ENCODE peak calls at places on chromosomes 4 and X, in ten cellular contexts. One of them, this sample, is unnamed.

GRCh38 chr4:159655547-159655946 is 552.7 kb downstream of the RAPGEF2 start:
- DNase-seq in AG04450: no peak
- DNase-seq in astrocyte of the spinal cord: peak; percentile 95
- DNase-seq in left ventricle myocardium inferior: no peak
- DNase-seq in WERI-Rb-1: no peak
- DNase-seq in pancreas: no peak
- DNase-seq in GM12865: no peak
- DNase-seq in uterus: no peak
- DNase-seq in mammary epithelial cell: peak; percentile 95
- DNase-seq in ovary: no peak
- DNase-seq in this sample: peak; percentile 0

GRCh38 chrX:53280316-53280702 is 1.1 kb downstream of the IQSEC2 start:
- DNase-seq in pancreas: no peak
- DNase-seq in AG04450: no peak
- DNase-seq in WERI-Rb-1: no peak
- DNase-seq in ovary: no peak
- DNase-seq in left ventricle myocardium inferior: no peak
- DNase-seq in GM12865: no peak
- DNase-seq in uterus: no peak
- DNase-seq in astrocyte of the spinal cord: no peak
- DNase-seq in mammary epithelial cell: no peak
- DNase-seq in this sample: no peak

GRCh38 chr4:139710073-139710472 is 44.5 kb downstream of the MGST2 start:
- DNase-seq in ovary: no peak
- DNase-seq in WERI-Rb-1: no peak
- DNase-seq in astrocyte of the spinal cord: no peak
- DNase-seq in uterus: no peak
- DNase-seq in AG04450: no peak
- DNase-seq in GM12865: no peak
- DNase-seq in mammary epithelial cell: no peak
- DNase-seq in pancreas: no peak
- DNase-seq in left ventricle myocardium inferior: no peak
- DNase-seq in this sample: no peak

GRCh38 chr4:3786196-3786869 is 20.1 kb downstream of the ADRA2C start:
- DNase-seq in astrocyte of the spinal cord: no peak
- DNase-seq in GM12865: no peak
- DNase-seq in left ventricle myocardium inferior: no peak
- DNase-seq in uterus: no peak
- DNase-seq in pancreas: peak; percentile 73
- DNase-seq in mammary epithelial cell: no peak
- DNase-seq in WERI-Rb-1: no peak
- DNase-seq in AG04450: no peak
- DNase-seq in ovary: no peak
- DNase-seq in this sample: no peak

GRCh38 chr4:165381821-165382373 is 3.1 kb downstream of the CPE start:
- DNase-seq in AG04450: no peak
- DNase-seq in uterus: no peak
- DNase-seq in left ventricle myocardium inferior: no peak
- DNase-seq in GM12865: no peak
- DNase-seq in ovary: no peak
- DNase-seq in pancreas: no peak
- DNase-seq in astrocyte of the spinal cord: no peak
- DNase-seq in WERI-Rb-1: no peak
- DNase-seq in mammary epithelial cell: no peak
- DNase-seq in this sample: no peak

GRCh38 chrX:108412783-108413182 is 25.4 kb downstream of the COL4A6 start:
- DNase-seq in GM12865: no peak
- DNase-seq in left ventricle myocardium inferior: no peak
- DNase-seq in WERI-Rb-1: no peak
- DNase-seq in mammary epithelial cell: no peak
- DNase-seq in AG04450: no peak
- DNase-seq in ovary: no peak
- DNase-seq in pancreas: no peak
- DNase-seq in uterus: no peak
- DNase-seq in astrocyte of the spinal cord: no peak
- DNase-seq in this sample: no peak

GRCh38 chr4:15936495-15936894 is 2.0 kb downstream of the FGFBP1 start:
- DNase-seq in ovary: no peak
- DNase-seq in astrocyte of the spinal cord: no peak
- DNase-seq in mammary epithelial cell: no peak
- DNase-seq in WERI-Rb-1: no peak
- DNase-seq in pancreas: no peak
- DNase-seq in uterus: no peak
- DNase-seq in GM12865: no peak
- DNase-seq in left ventricle myocardium inferior: no peak
- DNase-seq in AG04450: no peak
- DNase-seq in this sample: no peak

GRCh38 chr4:7721984-7722551 is 217.6 kb downstream of the AFAP1 start:
- DNase-seq in left ventricle myocardium inferior: no peak
- DNase-seq in GM12865: no peak
- DNase-seq in WERI-Rb-1: no peak
- DNase-seq in pancreas: no peak
- DNase-seq in mammary epithelial cell: no peak
- DNase-seq in AG04450: no peak
- DNase-seq in ovary: no peak
- DNase-seq in astrocyte of the spinal cord: no peak
- DNase-seq in uterus: no peak
- DNase-seq in this sample: no peak

GRCh38 chr4:36273276-36273675 is 8.1 kb upstream of the DTHD1 start:
- DNase-seq in AG04450: no peak
- DNase-seq in WERI-Rb-1: no peak
- DNase-seq in mammary epithelial cell: peak; percentile 64
- DNase-seq in uterus: no peak
- DNase-seq in ovary: no peak
- DNase-seq in pancreas: no peak
- DNase-seq in astrocyte of the spinal cord: no peak
- DNase-seq in GM12865: no peak
- DNase-seq in left ventricle myocardium inferior: no peak
- DNase-seq in this sample: peak; percentile 4

GRCh38 chr4:11323771-11324170 is 104.9 kb downstream of the HS3ST1 start:
- DNase-seq in WERI-Rb-1: no peak
- DNase-seq in AG04450: no peak
- DNase-seq in mammary epithelial cell: no peak
- DNase-seq in GM12865: no peak
- DNase-seq in ovary: no peak
- DNase-seq in pancreas: no peak
- DNase-seq in left ventricle myocardium inferior: no peak
- DNase-seq in astrocyte of the spinal cord: no peak
- DNase-seq in uterus: no peak
- DNase-seq in this sample: no peak

GRCh38 chr4:101339332-101339731 is 8.0 kb downstream of the PPP3CA start:
- DNase-seq in WERI-Rb-1: no peak
- DNase-seq in ovary: no peak
- DNase-seq in left ventricle myocardium inferior: no peak
- DNase-seq in pancreas: no peak
- DNase-seq in uterus: no peak
- DNase-seq in mammary epithelial cell: no peak
- DNase-seq in GM12865: no peak
- DNase-seq in astrocyte of the spinal cord: no peak
- DNase-seq in AG04450: no peak
- DNase-seq in this sample: no peak

GRCh38 chrX:124240422-124240821 is 92.0 kb upstream of the TEX13D start:
- DNase-seq in uterus: no peak
- DNase-seq in astrocyte of the spinal cord: peak; percentile 7
- DNase-seq in pancreas: no peak
- DNase-seq in mammary epithelial cell: no peak
- DNase-seq in GM12865: no peak
- DNase-seq in left ventricle myocardium inferior: no peak
- DNase-seq in ovary: no peak
- DNase-seq in AG04450: no peak
- DNase-seq in WERI-Rb-1: no peak
- DNase-seq in this sample: peak; percentile 22

GRCh38 chrX:24870143-24870542 is 145.6 kb downstream of the ARX start:
- DNase-seq in WERI-Rb-1: no peak
- DNase-seq in left ventricle myocardium inferior: no peak
- DNase-seq in pancreas: no peak
- DNase-seq in ovary: no peak
- DNase-seq in mammary epithelial cell: no peak
- DNase-seq in GM12865: no peak
- DNase-seq in uterus: no peak
- DNase-seq in AG04450: no peak
- DNase-seq in astrocyte of the spinal cord: peak; percentile 60
- DNase-seq in this sample: peak; percentile 3

GRCh38 chrX:45622538-45622937 is 421.9 kb upstream of the DIPK2B start:
- DNase-seq in left ventricle myocardium inferior: no peak
- DNase-seq in AG04450: no peak
- DNase-seq in uterus: no peak
- DNase-seq in ovary: no peak
- DNase-seq in WERI-Rb-1: no peak
- DNase-seq in mammary epithelial cell: peak; percentile 48
- DNase-seq in pancreas: no peak
- DNase-seq in astrocyte of the spinal cord: peak; percentile 58
- DNase-seq in GM12865: no peak
- DNase-seq in this sample: peak; percentile 92

GRCh38 chr4:163558539-163559044 is 64.1 kb downstream of the TMA16 start:
- DNase-seq in uterus: no peak
- DNase-seq in left ventricle myocardium inferior: no peak
- DNase-seq in AG04450: no peak
- DNase-seq in mammary epithelial cell: peak; percentile 7
- DNase-seq in pancreas: peak; percentile 18
- DNase-seq in GM12865: peak; percentile 50
- DNase-seq in WERI-Rb-1: no peak
- DNase-seq in astrocyte of the spinal cord: no peak
- DNase-seq in ovary: no peak
- DNase-seq in this sample: no peak
- H3K4me3 ChIP-seq in uterus: no peak overlapping the region
- H3K4me3 ChIP-seq in left ventricle myocardium inferior: no peak overlapping the region
- H3K4me3 ChIP-seq in AG04450: no peak overlapping the region
- H3K4me3 ChIP-seq in mammary epithelial cell: no peak overlapping the region
- H3K4me3 ChIP-seq in pancreas: no peak overlapping the region
- H3K4me3 ChIP-seq in GM12865: no peak overlapping the region
- H3K4me3 ChIP-seq in WERI-Rb-1: no peak overlapping the region
- H3K4me3 ChIP-seq in astrocyte of the spinal cord: no peak overlapping the region
- H3K4me3 ChIP-seq in ovary: no peak overlapping the region
- H3K4me3 ChIP-seq in this sample: no peak overlapping the region

GRCh38 chr4:184722798-184723197 is 11.1 kb downstream of the CENPU start:
- DNase-seq in uterus: no peak
- DNase-seq in left ventricle myocardium inferior: no peak
- DNase-seq in astrocyte of the spinal cord: no peak
- DNase-seq in AG04450: no peak
- DNase-seq in GM12865: no peak
- DNase-seq in ovary: no peak
- DNase-seq in WERI-Rb-1: no peak
- DNase-seq in mammary epithelial cell: no peak
- DNase-seq in pancreas: no peak
- DNase-seq in this sample: no peak
- TF ChIP-seq CTCF in uterus: no peak
- TF ChIP-seq CTCF in left ventricle myocardium inferior: no peak
- TF ChIP-seq CTCF in astrocyte of the spinal cord: no peak
- TF ChIP-seq CTCF in AG04450: no peak
- TF ChIP-seq CTCF in GM12865: peak; percentile 16
- TF ChIP-seq CTCF in ovary: no peak
- TF ChIP-seq CTCF in WERI-Rb-1: peak; percentile 13
- TF ChIP-seq CTCF in mammary epithelial cell: no peak
- TF ChIP-seq CTCF in pancreas: no peak
- TF ChIP-seq CTCF in this sample: no peak

GRCh38 chr4:107210450-107211239 is 174.5 kb upstream of the DKK2 start:
- DNase-seq in left ventricle myocardium inferior: no peak
- DNase-seq in GM12865: no peak
- DNase-seq in AG04450: no peak
- DNase-seq in uterus: no peak
- DNase-seq in astrocyte of the spinal cord: peak; percentile 51
- DNase-seq in ovary: no peak
- DNase-seq in WERI-Rb-1: no peak
- DNase-seq in pancreas: no peak
- DNase-seq in mammary epithelial cell: peak; percentile 47
- DNase-seq in this sample: peak; percentile 12
- H3K4me3 ChIP-seq in left ventricle myocardium inferior: peak overlapping the region; percentile 60
- H3K4me3 ChIP-seq in GM12865: no peak overlapping the region
- H3K4me3 ChIP-seq in AG04450: peak overlapping the region; percentile 56
- H3K4me3 ChIP-seq in uterus: no peak overlapping the region
- H3K4me3 ChIP-seq in astrocyte of the spinal cord: peak overlapping the region; percentile 49
- H3K4me3 ChIP-seq in ovary: no peak overlapping the region
- H3K4me3 ChIP-seq in WERI-Rb-1: no peak overlapping the region
- H3K4me3 ChIP-seq in pancreas: no peak overlapping the region
- H3K4me3 ChIP-seq in mammary epithelial cell: peak overlapping the region; percentile 44
- H3K4me3 ChIP-seq in this sample: no peak overlapping the region

GRCh38 chr4:184143770-184144564 is 73.7 kb downstream of the ENPP6 start:
- DNase-seq in AG04450: no peak
- DNase-seq in uterus: no peak
- DNase-seq in left ventricle myocardium inferior: peak; percentile 20
- DNase-seq in WERI-Rb-1: no peak
- DNase-seq in astrocyte of the spinal cord: no peak
- DNase-seq in GM12865: peak; percentile 11
- DNase-seq in mammary epithelial cell: no peak
- DNase-seq in pancreas: no peak
- DNase-seq in ovary: no peak
- DNase-seq in this sample: no peak
- TF ChIP-seq CTCF in AG04450: no peak
- TF ChIP-seq CTCF in uterus: no peak
- TF ChIP-seq CTCF in left ventricle myocardium inferior: no peak
- TF ChIP-seq CTCF in WERI-Rb-1: peak; percentile 65
- TF ChIP-seq CTCF in astrocyte of the spinal cord: no peak
- TF ChIP-seq CTCF in GM12865: peak; percentile 14
- TF ChIP-seq CTCF in mammary epithelial cell: no peak
- TF ChIP-seq CTCF in pancreas: no peak
- TF ChIP-seq CTCF in ovary: no peak
- TF ChIP-seq CTCF in this sample: no peak

GRCh38 chrX:103630171-103630511 is 1.4 kb downstream of the TCEAL1 start:
- DNase-seq in astrocyte of the spinal cord: no peak
- DNase-seq in WERI-Rb-1: no peak
- DNase-seq in GM12865: no peak
- DNase-seq in uterus: no peak
- DNase-seq in ovary: no peak
- DNase-seq in pancreas: no peak
- DNase-seq in mammary epithelial cell: no peak
- DNase-seq in left ventricle myocardium inferior: no peak
- DNase-seq in AG04450: no peak
- DNase-seq in this sample: no peak
- H3K4me3 ChIP-seq in astrocyte of the spinal cord: peak overlapping the region; percentile 56
- H3K4me3 ChIP-seq in WERI-Rb-1: peak overlapping the region; percentile 66
- H3K4me3 ChIP-seq in GM12865: peak overlapping the region; percentile 72
- H3K4me3 ChIP-seq in uterus: peak overlapping the region; percentile 55
- H3K4me3 ChIP-seq in ovary: peak overlapping the region; percentile 59
- H3K4me3 ChIP-seq in pancreas: peak overlapping the region; percentile 51
- H3K4me3 ChIP-seq in mammary epithelial cell: peak overlapping the region; percentile 71
- H3K4me3 ChIP-seq in left ventricle myocardium inferior: peak overlapping the region; percentile 78
- H3K4me3 ChIP-seq in AG04450: peak overlapping the region; percentile 71
- H3K4me3 ChIP-seq in this sample: peak overlapping the region; percentile 66

GRCh38 chr4:114180481-114180880 is 201.0 kb upstream of the ARSJ start:
- DNase-seq in mammary epithelial cell: no peak
- DNase-seq in left ventricle myocardium inferior: peak; percentile 16
- DNase-seq in AG04450: peak; percentile 75
- DNase-seq in pancreas: no peak
- DNase-seq in astrocyte of the spinal cord: peak; percentile 91
- DNase-seq in ovary: peak; percentile 33
- DNase-seq in WERI-Rb-1: peak; percentile 69
- DNase-seq in uterus: peak; percentile 15
- DNase-seq in GM12865: peak; percentile 46
- DNase-seq in this sample: peak; percentile 90
- TF ChIP-seq CTCF in mammary epithelial cell: peak; percentile 46
- TF ChIP-seq CTCF in left ventricle myocardium inferior: peak; percentile 44
- TF ChIP-seq CTCF in AG04450: peak; percentile 84
- TF ChIP-seq CTCF in pancreas: peak; percentile 11
- TF ChIP-seq CTCF in astrocyte of the spinal cord: peak; percentile 76
- TF ChIP-seq CTCF in ovary: no peak
- TF ChIP-seq CTCF in WERI-Rb-1: peak; percentile 81
- TF ChIP-seq CTCF in uterus: peak; percentile 13
- TF ChIP-seq CTCF in GM12865: peak; percentile 16
- TF ChIP-seq CTCF in this sample: peak; percentile 87

This sample was measured in fibroblast of mammary gland.